ENCODE peak calls at places on chromosome 4, in four cellular contexts. O is fibroblast of the conjunctiva, E is NCI-H446, Q is H9. M is an unnamed sample.

GRCh38 chr4:142383800-142384470 is 462.2 kb downstream of the INPP4B start:
- DNase-seq in O (no peak), E (no peak), Q (no peak), M (no peak)

GRCh38 chr4:113383111-113383785 is 333.8 kb downstream of the ANK2 start:
- DNase-seq in O (peak), E (peak), Q (no peak), M (peak)

GRCh38 chr4:150923945-150924344 is 91.1 kb downstream of the LRBA start:
- DNase-seq in O (no peak), E (no peak), Q (no peak), M (no peak)

GRCh38 chr4:182973421-182974340 is 56.5 kb upstream of the DCTD start:
- DNase-seq in O (no peak), E (no peak), Q (no peak), M (no peak)

GRCh38 chr4:113471141-113471860 is 290.2 kb downstream of the CAMK2D start:
- DNase-seq in O (no peak), E (no peak), Q (no peak), M (no peak)

GRCh38 chr4:7425591-7426468 is 8.9 kb downstream of the PSAPL1 start:
- DNase-seq in O (no peak), E (no peak), Q (peak), M (no peak)

GRCh38 chr4:110865611-110866254 is 242.9 kb upstream of the PITX2 start:
- DNase-seq in O (peak), E (no peak), Q (no peak), M (peak)

GRCh38 chr4:161376275-161376674 is 787.5 kb downstream of the FSTL5 start:
- DNase-seq in O (no peak), E (no peak), Q (no peak), M (no peak)

GRCh38 chr4:2390780-2391490 is 27.5 kb downstream of the ZFYVE28 start:
- DNase-seq in O (no peak), E (no peak), Q (no peak), M (no peak)

GRCh38 chr4:169649545-169650226 is 29.3 kb downstream of the CLCN3 start:
- DNase-seq in O (no peak), E (no peak), Q (no peak), M (peak)

GRCh38 chr4:164224871-164225270 is 529.1 kb upstream of the SMIM31 start:
- DNase-seq in O (no peak), E (no peak), Q (no peak), M (no peak)

GRCh38 chr4:11424000-11424399 is 4.7 kb downstream of the HS3ST1 start:
- DNase-seq in O (no peak), E (peak), Q (peak), M (no peak)

GRCh38 chr4:167831853-167832252 is 260.5 kb upstream of the ANXA10 start:
- DNase-seq in O (no peak), E (no peak), Q (no peak), M (no peak)

GRCh38 chr4:65580551-65580950 is 89.7 kb downstream of the EPHA5 start:
- DNase-seq in O (peak), E (peak), Q (no peak), M (no peak)

GRCh38 chr4:154807042-154807630 is 26.1 kb downstream of the RBM46 start:
- DNase-seq in O (peak), E (peak), Q (no peak), M (peak)

GRCh38 chr4:118969359-118969758 is 80.7 kb downstream of the SYNPO2 start:
- DNase-seq in O (peak), E (peak), Q (no peak), M (peak)

GRCh38 chr4:26325191-26325590 is 4.4 kb downstream of the RBPJ start:
- DNase-seq in O (peak), E (no peak), Q (no peak), M (peak)

GRCh38 chr4:119172223-119172622 is 36.6 kb downstream of the MYOZ2 start:
- DNase-seq in O (no peak), E (no peak), Q (no peak), M (no peak)

GRCh38 chr4:82718067-82718935 is 80.3 kb downstream of the SCD5 start:
- DNase-seq in O (no peak), E (no peak), Q (no peak), M (no peak)

GRCh38 chr4:121551271-121551670 is 145.5 kb downstream of the ANXA5 start:
- DNase-seq in O (no peak), E (no peak), Q (no peak), M (no peak)

GRCh38 chr4:83772680-83773079 is 236.8 kb downstream of the GPAT3 start:
- DNase-seq in O (no peak), E (peak), Q (no peak), M (no peak)

M was measured in foreskin melanocyte.